ENCODE peak calls at places on chromosomes 12 and 14, in five cellular contexts. Q is ascending aorta; P is naive thymus-derived CD4-positive, alpha-beta T cell; Y is AG04450; Z is GM23338. D is an unnamed sample.

GRCh38 chr12:55258288-55258687 is 13.9 kb downstream of the OR6C74 start:
- DNase-seq in Y (no peak), Q (no peak), Z (no peak), P (no peak), D (no peak)

GRCh38 chr12:104248444-104248843 is 32.9 kb downstream of the TXNRD1 start:
- DNase-seq in P (no peak), Q (no peak), Z (peak), Y (no peak), D (no peak)

GRCh38 chr12:108801736-108802665 is 55.4 kb downstream of the SSH1 start:
- DNase-seq in P (no peak), Y (no peak), Q (peak), Z (peak), D (no peak)

GRCh38 chr12:57093412-57094193 is 4.7 kb downstream of the NAB2 start:
- DNase-seq in Y (peak), P (no peak), Z (peak), Q (peak), D (peak)

GRCh38 chr12:111761099-111761498 is 5.6 kb upstream of the ALDH2 start:
- DNase-seq in Z (no peak), P (no peak), Q (no peak), Y (no peak), D (peak)

GRCh38 chr14:70641548-70642312 is at the start of gene TTC9:
- DNase-seq in Q (no peak), Y (no peak), P (no peak), Z (peak), D (peak)

GRCh38 chr12:124578445-124578844 is 11.0 kb upstream of the NCOR2 start:
- DNase-seq in Q (no peak), Y (no peak), Z (no peak), P (no peak), D (no peak)

GRCh38 chr14:74891870-74892269 is 10.2 kb downstream of the DLST start:
- DNase-seq in Z (no peak), Q (no peak), P (no peak), Y (no peak), D (no peak)

GRCh38 chr14:95519699-95520098 is 3.2 kb upstream of the SYNE3 start:
- DNase-seq in Y (no peak), Q (peak), P (peak), Z (no peak), D (peak)

GRCh38 chr12:62637679-62638078 is 171.1 kb downstream of the MON2 start:
- DNase-seq in Q (no peak), P (no peak), Z (no peak), Y (no peak), D (no peak)

GRCh38 chr12:63420206-63420644 is 248.1 kb downstream of the DPY19L2 start:
- DNase-seq in Z (peak), P (peak), Q (no peak), Y (peak), D (peak)

GRCh38 chr12:39372204-39372925 is 70.6 kb downstream of the KIF21A start:
- DNase-seq in Y (no peak), Q (no peak), P (no peak), Z (no peak), D (no peak)

GRCh38 chr14:69818760-69819191 is 21.7 kb upstream of the SLC10A1 start:
- DNase-seq in Z (peak), Q (peak), P (peak), Y (peak), D (peak)

GRCh38 chr14:92482621-92483319 is 30.8 kb upstream of the RIN3 start:
- DNase-seq in Y (no peak), Z (no peak), Q (peak), P (no peak), D (no peak)

GRCh38 chr12:117580718-117581062 is 219.3 kb upstream of the NOS1 start:
- DNase-seq in P (no peak), Y (no peak), Z (peak), Q (no peak), D (peak)

GRCh38 chr12:64452559-64453329 is 824 bp downstream of the TBK1 start:
- DNase-seq in Q (no peak), Y (peak), Z (peak), P (peak), D (peak)

GRCh38 chr12:118922405-118922804 is 58.9 kb upstream of the SRRM4 start:
- DNase-seq in Z (peak), P (no peak), Q (no peak), Y (no peak), D (peak)

GRCh38 chr14:95039259-95039992 is 117.9 kb downstream of the DICER1 start:
- DNase-seq in Y (no peak), P (no peak), Z (no peak), Q (no peak), D (no peak)

GRCh38 chr14:32368107-32368506 is 39.0 kb downstream of the AKAP6 start:
- DNase-seq in Y (no peak), Z (no peak), Q (no peak), P (no peak), D (no peak)

GRCh38 chr14:32364941-32365340 is 35.8 kb downstream of the AKAP6 start:
- DNase-seq in P (no peak), Z (no peak), Q (no peak), Y (no peak), D (peak)

GRCh38 chr14:32367501-32367900 is 38.4 kb downstream of the AKAP6 start:
- DNase-seq in P (no peak), Y (no peak), Z (no peak), Q (no peak), D (no peak)

GRCh38 chr14:32366995-32367394 is 37.9 kb downstream of the AKAP6 start:
- DNase-seq in P (no peak), Q (no peak), Y (no peak), Z (no peak), D (no peak)

GRCh38 chr14:32366256-32366655 is 37.2 kb downstream of the AKAP6 start:
- DNase-seq in Z (peak), P (no peak), Y (no peak), Q (no peak), D (no peak)
- H3K27ac ChIP-seq in Z (no peak), P (no peak), Y (no peak), Q (no peak), D (no peak)

GRCh38 chr12:113295846-113296556 is 38.9 kb downstream of the SLC8B1 start:
- DNase-seq in P (no peak), Z (no peak), Q (no peak), Y (no peak), D (no peak)
- H3K27ac ChIP-seq in P (no peak), Z (peak), Q (no peak), Y (no peak), D (no peak)

GRCh38 chr12:70002097-70002911 is 177.3 kb downstream of the MYRFL start:
- DNase-seq in Z (no peak), Q (no peak), Y (no peak), P (no peak), D (no peak)
- H3K27ac ChIP-seq in Z (no peak), Q (peak), Y (no peak), P (no peak), D (no peak)

GRCh38 chr14:96745500-96746051 is 51.6 kb upstream of the VRK1 start:
- DNase-seq in Q (no peak), P (no peak), Y (no peak), Z (no peak), D (no peak)
- H3K27ac ChIP-seq in Q (no peak), P (no peak), Y (no peak), Z (no peak), D (no peak)

DNA sequence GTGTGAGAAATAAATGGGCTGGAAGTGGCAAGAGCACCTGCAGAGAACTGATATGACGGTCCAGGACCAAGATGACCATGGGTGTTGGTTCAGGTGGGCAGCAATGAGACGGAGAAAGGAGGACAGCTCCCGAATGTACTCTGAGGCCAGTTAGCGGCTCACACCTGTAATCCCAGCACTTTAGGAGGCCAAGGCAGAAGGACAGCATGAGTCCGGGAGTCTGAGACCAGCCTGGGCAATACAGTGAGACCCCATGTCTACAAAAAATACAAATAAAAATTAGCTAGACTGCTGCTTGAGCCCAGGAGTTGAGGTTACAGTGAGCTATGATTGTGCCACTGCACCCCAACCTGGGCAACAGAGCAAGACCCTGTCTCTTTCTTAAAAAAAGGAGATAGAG is 60.1 kb downstream of the FOXN3 start:
- DNase-seq in Y (no peak), Z (no peak), Q (no peak), P (no peak), D (no peak)
- H3K27ac ChIP-seq in Y (no peak), Z (peak), Q (no peak), P (no peak), D (no peak)

DNA sequence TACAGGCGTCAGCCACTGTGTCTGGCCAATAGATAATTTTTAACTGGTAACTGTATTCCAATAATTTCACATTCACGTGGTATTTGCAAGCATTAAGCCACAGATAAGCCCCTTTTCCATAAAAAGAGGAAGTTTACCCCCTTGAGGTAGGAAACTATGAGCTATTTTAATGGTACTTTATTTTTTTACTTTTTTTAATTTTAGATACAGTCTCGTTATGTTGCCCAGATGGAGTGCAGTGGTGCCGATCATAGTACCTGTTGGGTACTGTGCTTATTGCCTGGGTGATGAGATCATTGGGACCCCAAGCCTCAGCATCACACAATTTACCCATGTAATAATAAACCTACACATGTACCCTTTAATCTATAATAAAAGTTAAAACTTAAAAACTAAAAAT is 42.9 kb upstream of the AP4S1 start:
- DNase-seq in Q (no peak), P (no peak), Y (no peak), Z (no peak), D (peak)
- H3K27ac ChIP-seq in Q (no peak), P (no peak), Y (no peak), Z (no peak), D (peak)

GRCh38 chr14:57960946-57961792 is 95.3 kb upstream of the SLC35F4 start:
- DNase-seq in Z (no peak), Y (no peak), P (no peak), Q (no peak), D (no peak)
- H3K27ac ChIP-seq in Z (no peak), Y (no peak), P (no peak), Q (peak), D (no peak)

D was measured in Karpas-422.